ENCODE peak calls at places on chromosomes 11 and 22, in four cellular contexts. One of them, this sample, is unnamed.

GRCh38 chr11:90414221-90414620 is 191.4 kb upstream of the CHORDC1 start:
- DNase-seq in neuronal stem cell: no peak
- DNase-seq in H1: no peak
- DNase-seq in H9: no peak
- DNase-seq in this sample: no peak

GRCh38 chr11:67452141-67452952 is at the start of gene GPR152:
- DNase-seq in H1: no peak
- DNase-seq in neuronal stem cell: no peak
- DNase-seq in H9: no peak
- DNase-seq in this sample: no peak

GRCh38 chr11:96095884-96096301 is 172.0 kb upstream of the MTMR2 start:
- DNase-seq in H1: no peak
- DNase-seq in H9: no peak
- DNase-seq in neuronal stem cell: no peak
- DNase-seq in this sample: no peak

GRCh38 chr22:32761251-32761903 is 40.1 kb upstream of the TIMP3 start:
- DNase-seq in H1: no peak
- DNase-seq in H9: no peak
- DNase-seq in neuronal stem cell: no peak
- DNase-seq in this sample: peak; percentile 83

GRCh38 chr22:46007848-46008261 is 30.9 kb upstream of the WNT7B start:
- DNase-seq in neuronal stem cell: no peak
- DNase-seq in H9: no peak
- DNase-seq in H1: no peak
- DNase-seq in this sample: peak; percentile 33

GRCh38 chr11:128448981-128449713 is 138.2 kb downstream of the ETS1 start:
- DNase-seq in H9: no peak
- DNase-seq in neuronal stem cell: no peak
- DNase-seq in H1: no peak
- DNase-seq in this sample: no peak

GRCh38 chr22:26581026-26581425 is 8.9 kb downstream of the TPST2 start:
- DNase-seq in neuronal stem cell: no peak
- DNase-seq in H9: no peak
- DNase-seq in H1: no peak
- DNase-seq in this sample: no peak

GRCh38 chr11:7579226-7579825 is 65.5 kb downstream of the PPFIBP2 start:
- DNase-seq in neuronal stem cell: no peak
- DNase-seq in H9: no peak
- DNase-seq in H1: no peak
- DNase-seq in this sample: peak; percentile 74

GRCh38 chr22:42651134-42651533 is 1.9 kb upstream of the CYB5R3 start:
- DNase-seq in neuronal stem cell: no peak
- DNase-seq in H1: no peak
- DNase-seq in H9: no peak
- DNase-seq in this sample: peak; percentile 46

GRCh38 chr22:33803371-33803770 is 116.9 kb downstream of the LARGE1 start:
- DNase-seq in H1: no peak
- DNase-seq in neuronal stem cell: no peak
- DNase-seq in H9: no peak
- DNase-seq in this sample: peak; percentile 92

GRCh38 chr11:2270322-2271076 is at the start of gene ASCL2:
- DNase-seq in H1: no peak
- DNase-seq in neuronal stem cell: no peak
- DNase-seq in H9: peak; percentile 32
- DNase-seq in this sample: no peak

GRCh38 chr22:34160117-34160758 is 240.0 kb upstream of the LARGE1 start:
- DNase-seq in H9: peak; percentile 33
- DNase-seq in H1: no peak
- DNase-seq in neuronal stem cell: no peak
- DNase-seq in this sample: no peak

GRCh38 chr22:48100685-48101417 is 1338.4 kb downstream of the TBC1D22A start:
- DNase-seq in neuronal stem cell: no peak
- DNase-seq in H1: peak; percentile 14
- DNase-seq in H9: peak; percentile 17
- DNase-seq in this sample: no peak

GRCh38 chr11:3947084-3947483 is 91.6 kb downstream of the STIM1 start:
- DNase-seq in H9: no peak
- DNase-seq in neuronal stem cell: no peak
- DNase-seq in H1: no peak
- DNase-seq in this sample: peak; percentile 86

GRCh38 chr11:122101625-122102291 is 14.3 kb downstream of the BLID start:
- DNase-seq in H9: peak; percentile 85
- DNase-seq in neuronal stem cell: peak; percentile 65
- DNase-seq in H1: peak; percentile 63
- DNase-seq in this sample: peak; percentile 89

GRCh38 chr11:68460741-68461283 is at the start of gene PPP6R3:
- DNase-seq in H1: no peak
- DNase-seq in neuronal stem cell: no peak
- DNase-seq in H9: no peak
- DNase-seq in this sample: no peak

GRCh38 chr11:111765320-111765983 is 737 bp downstream of the PPP2R1B start:
- DNase-seq in H9: no peak
- DNase-seq in H1: no peak
- DNase-seq in neuronal stem cell: no peak
- DNase-seq in this sample: peak; percentile 22

GRCh38 chr11:235998-236773 is at the start of gene SIRT3:
- DNase-seq in neuronal stem cell: peak; percentile 82
- DNase-seq in H1: peak; percentile 81
- DNase-seq in H9: peak; percentile 87
- DNase-seq in this sample: peak; percentile 86

GRCh38 chr11:126543691-126544090 is 188.2 kb downstream of the ST3GAL4 start:
- DNase-seq in H1: no peak
- DNase-seq in H9: no peak
- DNase-seq in neuronal stem cell: no peak
- DNase-seq in this sample: no peak

GRCh38 chr11:116499396-116500001 is 273.3 kb downstream of the BUD13 start:
- DNase-seq in H1: peak; percentile 99
- DNase-seq in H9: peak; percentile 95
- DNase-seq in neuronal stem cell: peak; percentile 90
- DNase-seq in this sample: peak; percentile 12

GRCh38 chr11:116851631-116852030 is 14.2 kb upstream of the APOA1 start:
- DNase-seq in H9: no peak
- DNase-seq in neuronal stem cell: no peak
- DNase-seq in H1: no peak
- DNase-seq in this sample: no peak

GRCh38 chr11:15641191-15641810 is 526.6 kb downstream of the INSC start:
- DNase-seq in neuronal stem cell: no peak
- DNase-seq in H9: no peak
- DNase-seq in H1: no peak
- DNase-seq in this sample: no peak

GRCh38 chr11:134835561-134835960 is 423.5 kb upstream of the B3GAT1 start:
- DNase-seq in H9: no peak
- DNase-seq in neuronal stem cell: no peak
- DNase-seq in H1: no peak
- DNase-seq in this sample: no peak

GRCh38 chr22:35085621-35086020 is 19.7 kb downstream of the ISX start:
- DNase-seq in H1: no peak
- DNase-seq in H9: no peak
- DNase-seq in neuronal stem cell: no peak
- DNase-seq in this sample: no peak

GRCh38 chr22:37072673-37073072 is 21.1 kb downstream of the KCTD17 start:
- DNase-seq in H9: no peak
- DNase-seq in neuronal stem cell: no peak
- DNase-seq in H1: no peak
- DNase-seq in this sample: no peak

GRCh38 chr22:24411256-24412004 is 16.0 kb upstream of the ADORA2A start:
- DNase-seq in H9: no peak
- DNase-seq in H1: no peak
- DNase-seq in neuronal stem cell: no peak
- DNase-seq in this sample: no peak

GRCh38 chr11:69252494-69252845 is 41.5 kb upstream of the MYEOV start:
- DNase-seq in H1: no peak
- DNase-seq in neuronal stem cell: no peak
- DNase-seq in H9: no peak
- DNase-seq in this sample: no peak

GRCh38 chr11:64514596-64514995 is 76.4 kb upstream of the SLC22A12 start:
- DNase-seq in H1: no peak
- DNase-seq in neuronal stem cell: no peak
- DNase-seq in H9: no peak
- DNase-seq in this sample: no peak

GRCh38 chr11:131914299-131914902 is 544.0 kb downstream of the NTM start:
- DNase-seq in H1: no peak
- DNase-seq in H9: no peak
- DNase-seq in neuronal stem cell: no peak
- DNase-seq in this sample: no peak

GRCh38 chr11:59184876-59185275 is 12.9 kb downstream of the DTX4 start:
- DNase-seq in neuronal stem cell: no peak
- DNase-seq in H9: no peak
- DNase-seq in H1: no peak
- DNase-seq in this sample: no peak

GRCh38 chr11:72752088-72752914 is at the start of gene ARAP1:
- DNase-seq in H1: peak; percentile 80
- DNase-seq in H9: peak; percentile 90
- DNase-seq in neuronal stem cell: peak; percentile 60
- DNase-seq in this sample: peak; percentile 77

GRCh38 chr11:125401746-125402145 is 94.3 kb downstream of the FEZ1 start:
- DNase-seq in neuronal stem cell: peak; percentile 51
- DNase-seq in H1: no peak
- DNase-seq in H9: peak; percentile 64
- DNase-seq in this sample: peak; percentile 16

GRCh38 chr11:127737499-127737898 is 736.9 kb upstream of the KIRREL3 start:
- DNase-seq in H9: no peak
- DNase-seq in H1: no peak
- DNase-seq in neuronal stem cell: no peak
- DNase-seq in this sample: no peak

GRCh38 chr11:94882931-94883330 is 90.4 kb downstream of the CWC15 start:
- DNase-seq in neuronal stem cell: no peak
- DNase-seq in H9: no peak
- DNase-seq in H1: no peak
- DNase-seq in this sample: no peak
- H2BK12ac ChIP-seq in neuronal stem cell: no peak overlapping the region
- H2BK12ac ChIP-seq in H9: no peak overlapping the region
- H2BK12ac ChIP-seq in H1: no peak overlapping the region
- H2BK12ac ChIP-seq in this sample: no peak overlapping the region

DNA sequence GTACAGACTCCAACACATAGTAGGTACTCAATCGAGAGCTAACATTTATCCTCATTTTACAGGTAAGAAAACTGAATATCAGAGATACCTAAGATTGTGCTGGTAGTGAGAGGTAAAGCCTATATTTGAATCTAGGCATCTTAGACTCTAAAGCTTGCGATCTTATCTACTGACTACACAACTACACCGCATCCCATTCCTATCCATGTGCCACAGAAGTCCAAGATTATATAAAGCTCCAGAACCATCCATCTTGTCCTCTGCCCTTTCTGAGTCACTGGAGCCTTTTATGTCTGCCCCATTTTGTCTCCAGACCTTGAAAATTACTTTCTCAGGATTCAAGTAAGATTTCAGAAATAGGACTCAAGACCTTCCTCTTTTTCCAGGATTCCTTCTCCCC is 84.4 kb downstream of the OR5AK2 start:
- DNase-seq in H9: no peak
- DNase-seq in H1: no peak
- DNase-seq in neuronal stem cell: no peak
- DNase-seq in this sample: peak; percentile 12
- H4K91ac ChIP-seq in H9: no peak overlapping the region
- H4K91ac ChIP-seq in H1: no peak overlapping the region
- H4K91ac ChIP-seq in neuronal stem cell: no peak overlapping the region
- H4K91ac ChIP-seq in this sample: no peak overlapping the region

DNA sequence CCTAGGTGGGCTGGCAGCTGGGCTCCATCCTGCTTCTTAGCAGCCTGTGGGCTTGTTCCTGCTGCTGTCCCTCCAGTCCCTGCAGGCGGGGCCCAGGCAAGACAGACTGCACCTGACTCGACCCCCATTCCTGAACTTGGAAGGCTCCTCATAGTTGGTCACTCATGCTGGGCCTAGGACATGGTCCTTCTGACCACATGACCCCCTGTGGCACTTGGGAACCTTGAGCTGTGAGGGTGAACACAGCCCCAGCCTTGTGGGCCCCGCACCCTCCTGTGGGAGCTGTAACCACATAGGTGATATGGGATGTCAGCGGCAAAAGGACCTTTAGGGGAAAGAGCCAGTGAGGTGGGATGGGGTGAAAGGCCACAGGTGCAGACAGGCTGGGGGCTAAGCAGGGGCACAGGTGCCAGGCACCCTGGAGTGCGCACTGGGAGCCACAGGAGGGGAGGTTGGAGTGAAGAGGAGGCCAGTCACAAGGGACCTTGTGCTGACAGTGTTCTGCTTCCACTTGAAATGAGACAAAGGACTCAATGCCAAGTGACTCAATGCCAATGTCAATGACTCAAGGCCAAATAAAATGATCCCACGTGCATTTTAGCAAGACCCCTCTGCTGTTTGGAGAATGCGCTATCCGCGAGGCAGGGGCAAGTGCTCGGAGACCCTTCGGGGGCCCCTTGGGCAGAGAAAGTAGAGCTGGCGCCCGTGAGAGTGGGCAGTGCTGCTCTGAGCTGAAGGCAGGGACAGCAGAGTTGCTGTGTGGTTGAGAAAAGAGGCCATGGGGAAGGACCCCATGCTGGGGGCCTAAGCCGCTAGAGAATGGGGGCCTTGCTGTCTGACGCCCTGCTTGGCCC is 90.7 kb downstream of the MORC2 start:
- DNase-seq in neuronal stem cell: no peak
- DNase-seq in H1: no peak
- DNase-seq in H9: no peak
- DNase-seq in this sample: no peak
- H2BK12ac ChIP-seq in neuronal stem cell: no peak overlapping the region
- H2BK12ac ChIP-seq in H1: no peak overlapping the region
- H2BK12ac ChIP-seq in H9: no peak overlapping the region
- H2BK12ac ChIP-seq in this sample: no peak overlapping the region

GRCh38 chr11:34986883-34987525 is 70.6 kb downstream of the PDHX start:
- DNase-seq in neuronal stem cell: no peak
- DNase-seq in H1: no peak
- DNase-seq in H9: no peak
- DNase-seq in this sample: no peak
- H4K91ac ChIP-seq in neuronal stem cell: no peak overlapping the region
- H4K91ac ChIP-seq in H1: no peak overlapping the region
- H4K91ac ChIP-seq in H9: no peak overlapping the region
- H4K91ac ChIP-seq in this sample: peak overlapping the region; percentile 18

GRCh38 chr11:106061249-106061794 is 15.8 kb downstream of the KBTBD3 start:
- DNase-seq in neuronal stem cell: no peak
- DNase-seq in H1: no peak
- DNase-seq in H9: no peak
- DNase-seq in this sample: no peak

GRCh38 chr11:106063009-106063408 is 14.1 kb downstream of the KBTBD3 start:
- DNase-seq in H9: no peak
- DNase-seq in H1: no peak
- DNase-seq in neuronal stem cell: no peak
- DNase-seq in this sample: no peak

GRCh38 chr11:106062592-106062949 is 14.6 kb downstream of the KBTBD3 start:
- DNase-seq in neuronal stem cell: no peak
- DNase-seq in H9: no peak
- DNase-seq in H1: no peak
- DNase-seq in this sample: no peak

GRCh38 chr11:106061936-106062591 is 15.1 kb downstream of the KBTBD3 start:
- DNase-seq in H1: no peak
- DNase-seq in H9: no peak
- DNase-seq in neuronal stem cell: no peak
- DNase-seq in this sample: no peak

DNA sequence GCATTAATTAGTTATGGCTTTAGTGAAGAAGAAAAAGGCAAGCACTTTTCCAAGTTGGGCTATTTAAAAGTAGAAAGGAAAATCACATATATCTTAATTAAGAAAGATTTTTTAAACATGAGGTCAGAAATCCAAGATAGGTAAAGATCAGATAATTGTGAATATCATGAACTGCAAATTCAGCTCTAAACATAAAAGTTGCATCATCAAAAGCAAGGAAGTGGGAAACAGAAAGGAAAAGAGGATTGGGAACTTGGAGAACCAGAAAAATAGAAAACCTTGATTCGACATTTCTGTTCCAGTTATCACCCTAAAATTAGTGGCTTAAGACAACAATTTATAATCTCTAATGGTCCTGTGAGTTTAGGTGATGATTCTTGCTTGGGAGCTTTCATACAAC is 17.5 kb downstream of the KBTBD3 start:
- DNase-seq in H9: no peak
- DNase-seq in H1: no peak
- DNase-seq in neuronal stem cell: no peak
- DNase-seq in this sample: no peak
- H2BK12ac ChIP-seq in H9: no peak overlapping the region
- H2BK12ac ChIP-seq in H1: no peak overlapping the region
- H2BK12ac ChIP-seq in neuronal stem cell: no peak overlapping the region
- H2BK12ac ChIP-seq in this sample: no peak overlapping the region